ENCODE peak calls at places on chromosome 20, in ten cellular contexts. E, I, F, R, K, H, C, A, Y and B are unnamed samples. For H3K4me1, the result is how much of the 10 kb centered on the place peaks cover.

GRCh38 chr20:34124469-34125249 is 12.6 kb upstream of the EIF2S2 start:
- DNase-seq in I (no peak), H (no peak), E (no peak), K (no peak), A (no peak), Y (no peak), F (no peak), R (peak), C (no peak), B (no peak)

GRCh38 chr20:35988910-35989463 is 20.6 kb downstream of the CNBD2 start:
- DNase-seq in E (no peak), A (no peak), Y (no peak), R (no peak), C (no peak), K (no peak), F (no peak), I (no peak), H (no peak), B (no peak)

GRCh38 chr20:55052464-55052863 is 577.1 kb downstream of the DOK5 start:
- DNase-seq in I (no peak), R (no peak), A (no peak), Y (no peak), E (no peak), K (no peak), H (no peak), C (no peak), F (no peak), B (no peak)

GRCh38 chr20:11076434-11076833 is 402.6 kb upstream of the JAG1 start:
- DNase-seq in I (no peak), C (no peak), K (no peak), R (no peak), E (no peak), F (no peak), Y (no peak), A (no peak), H (no peak), B (no peak)

GRCh38 chr20:56842086-56842485 is 213.0 kb downstream of the TFAP2C start:
- DNase-seq in F (no peak), C (no peak), Y (no peak), R (no peak), K (no peak), I (no peak), E (no peak), H (no peak), A (no peak), B (no peak)

GRCh38 chr20:51084598-51084997 is 61.7 kb upstream of the KCNG1 start:
- DNase-seq in F (no peak), C (no peak), A (no peak), E (no peak), H (no peak), K (no peak), I (no peak), R (no peak), Y (no peak), B (no peak)

GRCh38 chr20:36184816-36185776 is 30.6 kb downstream of the EPB41L1 start:
- DNase-seq in F (no peak), C (no peak), I (no peak), H (no peak), A (no peak), Y (no peak), R (no peak), K (no peak), E (no peak), B (no peak)

GRCh38 chr20:34618676-34619075 is 58.2 kb downstream of the PIGU start:
- DNase-seq in F (no peak), A (no peak), I (no peak), Y (no peak), R (no peak), K (no peak), E (no peak), C (no peak), H (no peak), B (no peak)

GRCh38 chr20:47782920-47783552 is 2.2 kb downstream of the SULF2 start:
- DNase-seq in E (no peak), H (no peak), F (peak), I (no peak), R (peak), C (no peak), A (no peak), K (no peak), Y (no peak), B (no peak)

GRCh38 chr20:21315138-21315537 is 12.0 kb downstream of the XRN2 start:
- DNase-seq in E (no peak), F (no peak), I (no peak), K (no peak), Y (no peak), C (no peak), R (peak), H (no peak), A (no peak), B (no peak)

GRCh38 chr20:57229490-57229889 is 37.0 kb downstream of the BMP7 start:
- DNase-seq in A (no peak), Y (no peak), H (no peak), I (no peak), K (no peak), E (no peak), R (no peak), C (no peak), F (no peak), B (no peak)

GRCh38 chr20:32203556-32204484 is 3.7 kb downstream of the PLAGL2 start:
- DNase-seq in E (no peak), F (no peak), R (no peak), C (no peak), I (no peak), A (no peak), H (no peak), Y (no peak), K (no peak), B (no peak)
- H3K4me1 ChIP-seq in E (under half), F (under half), R (under half), C (under half), I (under half), A (under half), H (under half), Y (half or more), K (half or more), B (under half)

GRCh38 chr20:63973636-63974401 is 4.1 kb upstream of the ZNF512B start:
- DNase-seq in F (peak), H (peak), K (peak), C (peak), Y (peak), R (peak), A (peak), I (no peak), E (peak), B (peak)
- H3K4me1 ChIP-seq in F (under half), H (under half), K (under half), C (under half), Y (under half), R (under half), A (under half), I (under half), E (under half), B (under half)

GRCh38 chr20:37333130-37333847 is 12.7 kb upstream of the SRC start:
- DNase-seq in R (no peak), A (no peak), Y (no peak), E (no peak), C (no peak), K (no peak), H (no peak), F (no peak), I (no peak), B (peak)

GRCh38 chr20:37333848-37334318 is 12.1 kb upstream of the SRC start:
- DNase-seq in K (no peak), F (no peak), E (no peak), R (no peak), H (no peak), Y (no peak), A (no peak), I (no peak), C (peak), B (no peak)

GRCh38 chr20:37330316-37330715 is 15.6 kb upstream of the SRC start:
- DNase-seq in A (no peak), Y (no peak), I (no peak), C (no peak), K (no peak), E (no peak), H (no peak), F (no peak), R (no peak), B (no peak)

GRCh38 chr20:37329481-37330165 is 16.3 kb upstream of the SRC start:
- DNase-seq in F (no peak), Y (no peak), A (no peak), K (no peak), E (no peak), I (no peak), H (no peak), C (no peak), R (no peak), B (no peak)

DNA sequence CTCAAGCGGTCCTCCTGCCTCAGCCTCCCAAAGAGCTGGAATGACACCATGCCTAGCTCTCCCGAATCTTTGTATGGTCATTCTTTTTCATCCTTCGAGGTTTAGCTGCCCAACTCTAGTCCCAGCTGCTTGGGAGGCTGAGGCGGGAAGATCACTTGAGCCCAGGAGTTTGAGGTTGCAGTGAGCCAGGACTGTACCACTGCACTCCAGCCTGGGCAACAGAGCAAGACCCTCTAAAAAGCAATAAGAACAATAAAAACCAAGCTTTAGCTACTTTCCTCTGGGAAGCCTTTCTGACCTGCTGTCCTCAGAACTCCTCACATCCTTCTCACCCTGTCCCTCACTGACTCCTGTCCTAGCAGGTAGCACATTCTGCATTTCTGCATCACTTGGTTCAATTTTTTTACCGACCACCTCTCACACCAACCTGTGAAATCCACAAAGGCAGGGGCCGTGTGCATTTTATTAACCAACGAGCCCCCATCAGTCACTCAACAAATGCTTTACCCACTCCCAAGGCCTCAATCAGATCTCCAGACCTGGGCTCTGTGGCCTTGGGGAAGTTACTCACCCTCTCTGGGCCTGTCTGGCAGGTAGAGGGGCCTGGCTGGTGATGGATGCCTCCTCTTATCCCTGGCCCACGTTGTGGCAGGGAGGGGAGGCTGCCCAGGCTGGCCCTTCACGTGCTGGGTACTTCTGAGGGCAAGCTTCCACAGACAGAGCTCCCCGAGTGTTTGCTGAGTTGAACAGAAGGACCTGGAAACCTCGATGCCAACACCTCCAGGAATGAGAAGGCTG is 14.7 kb upstream of the SRC start:
- DNase-seq in H (no peak), R (no peak), Y (no peak), E (no peak), K (no peak), I (no peak), F (no peak), C (no peak), A (no peak), B (no peak)
- H3K4me1 ChIP-seq in H (under half), R (under half), Y (under half), E (under half), K (half or more), I (under half), F (under half), C (under half), A (under half), B (under half)

GRCh38 chr20:40942015-40942414 is 86.6 kb upstream of the TOP1 start:
- DNase-seq in I (no peak), H (no peak), Y (no peak), E (no peak), R (no peak), F (no peak), A (no peak), C (no peak), K (no peak), B (no peak)

GRCh38 chr20:40942775-40943174 is 85.8 kb upstream of the TOP1 start:
- DNase-seq in I (no peak), R (no peak), H (no peak), K (no peak), E (no peak), Y (no peak), A (no peak), C (no peak), F (no peak), B (no peak)

GRCh38 chr20:40943591-40943990 is 85.0 kb upstream of the TOP1 start:
- DNase-seq in E (no peak), I (no peak), F (no peak), Y (no peak), C (no peak), H (no peak), R (no peak), K (peak), A (no peak), B (no peak)

GRCh38 chr20:40945754-40946451 is 82.7 kb upstream of the TOP1 start:
- DNase-seq in R (no peak), E (peak), I (no peak), F (peak), H (no peak), Y (no peak), K (peak), A (no peak), C (peak), B (no peak)

DNA sequence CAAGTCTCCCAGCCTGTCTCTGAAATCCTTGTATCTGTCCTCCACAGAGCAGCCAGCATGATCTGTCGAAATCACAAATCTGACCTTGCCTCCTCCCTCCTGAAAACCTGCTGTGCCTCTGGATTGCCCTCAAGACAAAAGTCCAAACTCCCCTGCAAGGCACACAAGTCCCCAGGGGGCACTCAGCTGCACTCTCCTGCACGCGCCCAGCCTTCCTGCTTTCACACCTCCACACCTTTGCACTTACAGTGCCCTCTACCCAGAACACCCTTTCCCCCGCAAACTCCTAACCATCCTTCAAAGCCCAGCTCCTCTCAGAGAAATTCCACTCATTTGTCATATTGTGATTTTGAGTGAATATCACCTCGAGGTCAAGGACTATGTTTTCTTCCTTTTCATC is 83.4 kb upstream of the TOP1 start:
- DNase-seq in I (no peak), A (no peak), E (no peak), F (no peak), R (no peak), C (no peak), H (no peak), K (peak), Y (no peak), B (no peak)
- H3K4me1 ChIP-seq in I (under half), A (under half), E (under half), F (under half), R (under half), C (under half), H (under half), K (under half), Y (under half), B (under half)

GRCh38 chr20:4166726-4167035 is 151.3 kb upstream of the RNF24 start:
- DNase-seq in E (no peak), R (no peak), K (no peak), Y (no peak), A (no peak), H (no peak), C (no peak), I (no peak), F (no peak), B (no peak)
- H3K4me1 ChIP-seq in E (under half), R (under half), K (under half), Y (under half), A (under half), H (under half), C (under half), I (under half), F (half or more), B (under half)